ENCODE peak calls at places on chromosomes 13 and 19, in nine cellular contexts. L is activated CD4-positive, CD25-positive, alpha-beta regulatory T cell; K is activated B cell treated with CpG ODN at 0.5 μM for 24 hours; F is ascending aorta; X is activated T-helper 1 cell treated with anti-CD3 and anti-CD28 coated beads, Interleukin-2, amount 50 U/mL, for 16 hours; O is Right ventricle myocardium superior; I is foreskin fibroblast; U is H1; Y is lung microvascular endothelial cell. S is an unnamed sample.
A peak's percentile ranks its signal among the peaks of the same experiment; 100 is the strongest.

GRCh38 chr19:54188224-54188871 is 1.0 kb downstream of the MBOAT7 start:
- DNase-seq in L (no peak), K (no peak), F (no peak), X (no peak), O (no peak), I (peak; percentile 49), U (no peak), Y (peak; percentile 89), S (peak; percentile 44)

GRCh38 chr13:24500977-24501376 is 11.6 kb downstream of the PARP4 start:
- DNase-seq in L (no peak), K (no peak), F (no peak), X (no peak), O (no peak), I (peak; percentile 41), U (no peak), Y (peak; percentile 85), S (no peak)

GRCh38 chr19:36707134-36707533 is 19.7 kb downstream of the ZNF567 start:
- DNase-seq in L (no peak), K (no peak), F (no peak), X (no peak), O (no peak), I (no peak), U (no peak), Y (no peak), S (no peak)

GRCh38 chr13:57630661-57631606 is 610 bp upstream of the PCDH17 start:
- DNase-seq in L (no peak), K (no peak), F (peak; percentile 57), X (no peak), O (no peak), I (no peak), U (no peak), Y (peak; percentile 43), S (no peak)

GRCh38 chr19:32669205-32669785 is 5.7 kb downstream of the ANKRD27 start:
- DNase-seq in L (no peak), K (no peak), F (no peak), X (no peak), O (no peak), I (no peak), U (no peak), Y (no peak), S (no peak)

GRCh38 chr19:29479941-29480340 is 45.9 kb upstream of the VSTM2B start:
- DNase-seq in L (no peak), K (no peak), F (no peak), X (no peak), O (no peak), I (no peak), U (no peak), Y (no peak), S (no peak)

GRCh38 chr13:45834411-45834994 is 17.1 kb downstream of the SIAH3 start:
- DNase-seq in L (no peak), K (no peak), F (no peak), X (no peak), O (no peak), I (no peak), U (no peak), Y (no peak), S (no peak)

GRCh38 chr13:41660426-41660825 is 203.1 kb downstream of the RGCC start:
- DNase-seq in L (no peak), K (no peak), F (no peak), X (no peak), O (no peak), I (no peak), U (no peak), Y (no peak), S (no peak)

GRCh38 chr19:31314849-31315620 is 34.2 kb downstream of the TSHZ3 start:
- DNase-seq in L (no peak), K (no peak), F (no peak), X (no peak), O (no peak), I (no peak), U (no peak), Y (no peak), S (no peak)

GRCh38 chr19:18500820-18501219 is 21.1 kb downstream of the ELL start:
- DNase-seq in L (no peak), K (no peak), F (peak; percentile 90), X (no peak), O (peak; percentile 84), I (no peak), U (no peak), Y (no peak), S (no peak)

GRCh38 chr19:29687244-29687896 is 22.1 kb downstream of the PLEKHF1 start:
- DNase-seq in L (no peak), K (no peak), F (peak; percentile 79), X (no peak), O (no peak), I (peak; percentile 96), U (no peak), Y (no peak), S (no peak)

GRCh38 chr19:49441210-49441959 is at the start of gene SLC17A7:
- DNase-seq in L (no peak), K (no peak), F (peak; percentile 78), X (no peak), O (peak; percentile 73), I (no peak), U (no peak), Y (no peak), S (no peak)

GRCh38 chr13:48505597-48506091 is 27.2 kb downstream of the RCBTB2 start:
- DNase-seq in L (no peak), K (no peak), F (peak; percentile 80), X (no peak), O (no peak), I (peak; percentile 47), U (no peak), Y (peak; percentile 97), S (peak; percentile 30)

GRCh38 chr13:40536443-40537113 is 129.9 kb downstream of the FOXO1 start:
- DNase-seq in L (no peak), K (no peak), F (no peak), X (no peak), O (no peak), I (no peak), U (no peak), Y (no peak), S (no peak)

GRCh38 chr13:84433024-84433423 is 550.8 kb upstream of the SLITRK1 start:
- DNase-seq in L (no peak), K (no peak), F (no peak), X (no peak), O (no peak), I (peak; percentile 74), U (no peak), Y (no peak), S (no peak)

GRCh38 chr19:36363845-36364244 is 15.2 kb downstream of the ZFP14 start:
- DNase-seq in L (no peak), K (no peak), F (no peak), X (no peak), O (no peak), I (no peak), U (no peak), Y (no peak), S (no peak)

GRCh38 chr19:45800009-45800553 is 7.4 kb upstream of the DMWD start:
- DNase-seq in L (no peak), K (no peak), F (no peak), X (no peak), O (no peak), I (no peak), U (no peak), Y (no peak), S (no peak)

GRCh38 chr13:113947321-113948033 is 26.4 kb downstream of the C13orf46 start:
- DNase-seq in L (no peak), K (no peak), F (peak; percentile 82), X (no peak), O (peak; percentile 71), I (peak; percentile 64), U (no peak), Y (peak; percentile 64), S (no peak)

GRCh38 chr13:101149735-101150380 is 266.4 kb downstream of the NALCN start:
- DNase-seq in L (no peak), K (no peak), F (no peak), X (no peak), O (no peak), I (peak; percentile 57), U (no peak), Y (peak; percentile 43), S (no peak)

GRCh38 chr13:46321494-46322225 is 65.4 kb downstream of the RUBCNL start:
- DNase-seq in L (peak; percentile 47), K (no peak), F (peak; percentile 78), X (peak; percentile 41), O (peak; percentile 62), I (peak; percentile 42), U (peak; percentile 9), Y (peak; percentile 52), S (peak; percentile 56)

GRCh38 chr13:40927929-40928328 is 91.2 kb downstream of the ELF1 start:
- DNase-seq in L (no peak), K (no peak), F (no peak), X (no peak), O (no peak), I (no peak), U (no peak), Y (no peak), S (no peak)

GRCh38 chr19:3397266-3398022 is 31.1 kb downstream of the NFIC start:
- DNase-seq in L (no peak), K (no peak), F (no peak), X (no peak), O (peak; percentile 76), I (no peak), U (no peak), Y (no peak), S (no peak)

GRCh38 chr13:19606152-19606551 is 27.3 kb upstream of the MPHOSPH8 start:
- DNase-seq in L (no peak), K (no peak), F (no peak), X (no peak), O (no peak), I (peak; percentile 34), U (no peak), Y (no peak), S (no peak)

GRCh38 chr13:44389856-44390255 is 16.2 kb downstream of the SERP2 start:
- DNase-seq in L (no peak), K (no peak), F (no peak), X (no peak), O (no peak), I (no peak), U (no peak), Y (no peak), S (no peak)